ENCODE peak calls at places on chromosome 13, in four cellular contexts. D is uterus, F is thoracic aorta, M is body of pancreas. C is an unnamed sample.

GRCh38 chr13:21458457-21458815 is 667 bp downstream of the ZDHHC20 start:
- DNase-seq in M (peak; percentile 59), D (peak; percentile 23), F (no peak), C (peak; percentile 37)

GRCh38 chr13:40145139-40145538 is 489.7 kb downstream of the COG6 start:
- DNase-seq in M (no peak), F (no peak), D (no peak), C (no peak)

GRCh38 chr13:98172570-98173405 is 4.3 kb downstream of the RNF113B start:
- DNase-seq in F (no peak), D (no peak), M (no peak), C (no peak)

GRCh38 chr13:66212511-66212910 is 1017.6 kb downstream of the PCDH9 start:
- DNase-seq in M (no peak), D (no peak), F (no peak), C (no peak)

GRCh38 chr13:36288794-36289391 is 8.7 kb downstream of the CCDC169 start:
- DNase-seq in F (no peak), D (no peak), M (no peak), C (no peak)

GRCh38 chr13:31431722-31432137 is 232.0 kb downstream of the B3GLCT start:
- DNase-seq in D (peak; percentile 67), F (no peak), M (peak; percentile 44), C (peak; percentile 8)

GRCh38 chr13:38430761-38431160 is 81.1 kb downstream of the UFM1 start:
- DNase-seq in M (no peak), F (no peak), D (no peak), C (no peak)

GRCh38 chr13:48818495-48818961 is 157.2 kb upstream of the FNDC3A start:
- DNase-seq in F (no peak), M (no peak), D (no peak), C (no peak)

GRCh38 chr13:78060966-78061365 is 142.3 kb upstream of the EDNRB start:
- DNase-seq in D (no peak), F (no peak), M (no peak), C (no peak)

GRCh38 chr13:42041017-42041683 is 7.3 kb upstream of the DGKH start:
- DNase-seq in F (no peak), M (peak; percentile 40), D (peak; percentile 39), C (no peak)

GRCh38 chr13:101875717-101876393 is 423.4 kb downstream of the ITGBL1 start:
- DNase-seq in D (no peak), F (no peak), M (no peak), C (no peak)

GRCh38 chr13:62931901-62932883 is 1516.5 kb upstream of the PCDH20 start:
- DNase-seq in D (no peak), F (no peak), M (no peak), C (no peak)

GRCh38 chr13:99288069-99288468 is 19.1 kb downstream of the GPR183 start:
- DNase-seq in F (no peak), M (no peak), D (no peak), C (no peak)

GRCh38 chr13:95896302-95896701 is 156.9 kb downstream of the UGGT2 start:
- DNase-seq in F (no peak), D (no peak), M (no peak), C (no peak)

GRCh38 chr13:76939215-76939614 is 9.1 kb upstream of the ACOD1 start:
- DNase-seq in D (no peak), F (no peak), M (no peak), C (no peak)

GRCh38 chr13:41384749-41385503 is 72.4 kb upstream of the RGCC start:
- DNase-seq in F (no peak), M (no peak), D (no peak), C (no peak)

GRCh38 chr13:31160857-31161582 is 684 bp downstream of the HSPH1 start:
- DNase-seq in D (peak; percentile 28), M (peak; percentile 45), F (peak; percentile 9), C (peak; percentile 52)

DNA sequence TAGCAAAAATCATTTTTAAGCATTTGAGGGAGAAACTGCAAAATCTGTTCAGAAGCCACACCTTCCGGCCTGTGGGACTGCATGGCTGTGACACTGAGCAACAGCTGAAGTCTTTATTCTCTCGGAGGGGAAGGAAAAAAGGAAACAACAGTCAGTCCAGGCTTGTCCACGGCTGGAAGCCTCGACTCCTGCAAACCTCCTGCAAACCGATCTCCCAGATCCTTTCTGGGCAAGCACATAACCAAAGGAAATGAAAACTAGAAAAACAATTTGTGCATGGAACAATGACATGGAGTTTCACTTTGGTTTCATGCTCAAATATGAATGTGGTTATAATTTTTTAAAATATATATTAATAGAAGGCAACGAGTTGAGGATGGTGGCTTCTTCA is 1.0 kb downstream of the COL4A1 start:
- DNase-seq in M (no peak), D (no peak), F (no peak), C (no peak)
- H3K27ac ChIP-seq in M (peak overlapping the region; percentile 77), D (peak overlapping the region; percentile 100), F (peak overlapping the region; percentile 97), C (no peak overlapping the region)

GRCh38 chr13:50435011-50435410 is 408.5 kb downstream of the DLEU7 start:
- DNase-seq in F (no peak), D (no peak), M (no peak), C (no peak)

GRCh38 chr13:50437252-50437651 is 406.2 kb downstream of the DLEU7 start:
- DNase-seq in F (no peak), M (no peak), D (no peak), C (no peak)

GRCh38 chr13:50441141-50441540 is 402.4 kb downstream of the DLEU7 start:
- DNase-seq in F (no peak), D (no peak), M (no peak), C (no peak)

GRCh38 chr13:50438351-50438750 is 405.1 kb downstream of the DLEU7 start:
- DNase-seq in M (no peak), F (no peak), D (no peak), C (no peak)
- TF ChIP-seq CTCF in M (no peak), F (no peak), D (no peak), C (no peak)

GRCh38 chr13:72456486-72456885 is 270.9 kb downstream of the MZT1 start:
- DNase-seq in M (no peak), F (no peak), D (no peak), C (no peak)
- H3K9me3 ChIP-seq in M (no peaks in the 10 kb centered on the region), F (no peaks in the 10 kb centered on the region), D (no peaks in the 10 kb centered on the region), C (no peaks in the 10 kb centered on the region)

DNA sequence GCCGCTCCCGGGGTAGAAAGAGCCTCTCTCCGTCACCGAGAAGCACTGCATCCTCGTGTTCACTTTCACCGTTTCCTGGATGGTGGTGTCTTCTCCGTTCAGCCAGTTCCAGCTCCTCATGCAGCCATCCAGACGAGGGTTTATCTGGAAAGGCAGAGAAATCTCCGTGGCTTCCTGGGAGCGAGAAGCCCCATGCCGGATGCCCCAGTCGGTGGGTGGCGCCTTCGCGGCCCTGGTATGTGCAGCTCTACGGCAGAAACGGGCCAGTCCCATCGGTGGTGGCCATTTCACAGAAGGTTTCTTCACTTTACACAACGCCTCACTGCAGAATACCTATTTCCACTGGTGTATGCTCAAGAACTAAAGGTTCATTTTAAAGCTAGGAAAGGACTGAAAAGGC is 36.9 kb downstream of the GAS6 start:
- DNase-seq in M (no peak), F (no peak), D (no peak), C (no peak)
- H3K27ac ChIP-seq in M (no peak overlapping the region), F (no peak overlapping the region), D (no peak overlapping the region), C (no peak overlapping the region)

GRCh38 chr13:25466880-25467279 is 95.1 kb downstream of the ATP8A2 start:
- DNase-seq in F (no peak), D (no peak), M (no peak), C (no peak)
- TF ChIP-seq CTCF in F (no peak), D (no peak), M (no peak), C (no peak)

GRCh38 chr13:19590423-19590822 is 29.1 kb upstream of the TPTE2 start:
- DNase-seq in M (no peak), D (no peak), F (no peak), C (no peak)
- H3K9me3 ChIP-seq in M (no peaks in the 10 kb centered on the region), D (no peaks in the 10 kb centered on the region), F (no peaks in the 10 kb centered on the region), C (no peaks in the 10 kb centered on the region)

GRCh38 chr13:90443268-90443667 is 904.2 kb upstream of the MIR17HG start:
- DNase-seq in D (no peak), M (no peak), F (no peak), C (no peak)
- H3K27ac ChIP-seq in D (no peak overlapping the region), M (no peak overlapping the region), F (no peak overlapping the region), C (no peak overlapping the region)

GRCh38 chr13:26253787-26254582 is at the start of gene CDK8:
- DNase-seq in F (peak; percentile 76), M (peak; percentile 84), D (peak; percentile 89), C (peak; percentile 86)

GRCh38 chr13:26257049-26257448 is 3.1 kb downstream of the CDK8 start:
- DNase-seq in F (no peak), D (no peak), M (no peak), C (no peak)

GRCh38 chr13:26253262-26253786 is 605 bp upstream of the CDK8 start:
- DNase-seq in F (no peak), M (no peak), D (peak; percentile 13), C (no peak)

GRCh38 chr13:26254583-26255102 is 714 bp downstream of the CDK8 start:
- DNase-seq in F (peak; percentile 6), D (peak; percentile 22), M (peak; percentile 61), C (peak; percentile 50)

DNA sequence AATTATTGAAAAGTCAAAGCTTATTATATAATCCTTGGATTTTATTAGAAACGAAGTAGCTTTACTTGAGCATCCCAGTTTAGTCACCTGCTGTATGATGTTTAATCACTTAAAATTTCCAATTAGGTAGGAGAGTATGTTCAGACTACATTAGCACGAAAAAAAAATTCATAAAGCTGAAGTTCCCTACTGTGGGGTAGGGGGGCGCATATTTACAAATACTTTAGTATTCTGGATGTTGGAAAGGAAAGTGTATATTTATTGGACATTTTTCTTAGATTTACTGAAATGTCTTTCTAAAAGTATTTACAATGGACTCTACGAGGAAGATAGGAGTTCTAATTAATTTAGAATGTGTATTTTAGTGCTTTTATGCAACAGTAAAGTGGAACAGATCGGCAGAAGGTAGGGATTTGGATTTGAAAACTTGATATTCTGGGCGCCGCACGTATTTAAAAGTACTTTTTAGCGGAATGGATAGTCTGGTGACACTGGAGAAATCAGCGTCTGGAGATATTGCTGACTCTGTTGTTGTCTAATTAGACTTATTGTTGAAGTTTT is 1.9 kb downstream of the CDK8 start:
- DNase-seq in M (no peak), D (no peak), F (no peak), C (no peak)
- TF ChIP-seq CTCF in M (peak; percentile 32), D (peak; percentile 8), F (no peak), C (no peak)

C was measured in CD4-positive, alpha-beta T cell.